ENCODE peak calls at places on chromosomes 4 and X, in four cellular contexts. K, Q, U and O are unnamed samples.

GRCh38 chrX:41730101-41730500 is 6.1 kb downstream of the GPR82 start:
- DNase-seq in K (no peak), Q (no peak), U (no peak), O (no peak)

GRCh38 chrX:31223817-31224216 is 152.0 kb upstream of the FTHL17 start:
- DNase-seq in K (no peak), Q (no peak), U (no peak), O (no peak)

GRCh38 chr4:38534344-38534743 is 129.7 kb upstream of the KLF3 start:
- DNase-seq in K (no peak), Q (no peak), U (no peak), O (no peak)

GRCh38 chr4:3313556-3314228 is 20.9 kb downstream of the RGS12 start:
- DNase-seq in K (no peak), Q (no peak), U (no peak), O (no peak)

GRCh38 chr4:9937078-9937477 is 84.2 kb downstream of the SLC2A9 start:
- DNase-seq in K (no peak), Q (no peak), U (no peak), O (no peak)

GRCh38 chr4:3253808-3254207 is 4.8 kb downstream of the MSANTD1 start:
- DNase-seq in K (no peak), Q (no peak), U (no peak), O (no peak)

GRCh38 chr4:36854554-36854953 is 390.0 kb upstream of the NWD2 start:
- DNase-seq in K (no peak), Q (no peak), U (no peak), O (no peak)

GRCh38 chr4:183291070-183291469 is 29.0 kb downstream of the CLDN22 start:
- DNase-seq in K (no peak), Q (no peak), U (no peak), O (no peak)

GRCh38 chr4:89506866-89507494 is 199.4 kb upstream of the GPRIN3 start:
- DNase-seq in K (no peak), Q (no peak), U (no peak), O (no peak)

GRCh38 chr4:59381591-59381990 is 1818.5 kb upstream of the ADGRL3 start:
- DNase-seq in K (no peak), Q (no peak), U (no peak), O (no peak)

GRCh38 chr4:69760455-69760854 is at the start of gene SULT1B1:
- DNase-seq in K (no peak), Q (no peak), U (no peak), O (no peak)

GRCh38 chr4:170491981-170492380 is 402.2 kb upstream of the AADAT start:
- DNase-seq in K (no peak), Q (no peak), U (no peak), O (no peak)

GRCh38 chr4:169102011-169102410 is 92.0 kb upstream of the CBR4 start:
- DNase-seq in K (no peak), Q (no peak), U (no peak), O (no peak)

GRCh38 chrX:16665089-16665488 is 15.1 kb downstream of the S100G start:
- DNase-seq in K (no peak), Q (no peak), U (no peak), O (no peak)

GRCh38 chr4:15104825-15105224 is 102.5 kb downstream of the CPEB2 start:
- DNase-seq in K (no peak), Q (no peak), U (no peak), O (no peak)

GRCh38 chrX:26442340-26442739 is 226.4 kb downstream of the MAGEB5 start:
- DNase-seq in K (no peak), Q (no peak), U (peak; percentile 21), O (no peak)

GRCh38 chrX:9340619-9341304 is 124.1 kb upstream of the TBL1X start:
- DNase-seq in K (no peak), Q (no peak), U (no peak), O (peak; percentile 5)

DNA sequence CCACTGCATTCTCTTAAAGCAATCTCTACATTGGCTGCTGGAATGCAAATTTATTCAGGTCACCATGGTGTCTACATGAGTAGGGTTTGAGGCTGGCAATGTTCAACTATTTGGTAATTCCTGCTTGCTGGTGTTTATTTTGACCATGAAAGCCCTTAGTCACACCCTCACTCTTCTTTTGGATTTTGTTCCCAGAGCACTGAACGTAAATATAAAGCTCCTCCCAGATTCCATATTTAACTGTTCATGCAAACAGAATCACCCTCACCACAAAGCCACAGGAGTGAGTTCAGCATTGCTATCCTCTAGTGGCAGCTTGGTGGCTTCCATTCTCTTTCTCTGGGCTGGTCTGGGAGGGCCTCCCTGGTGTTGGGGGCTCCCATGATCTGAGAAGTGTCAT is 82.8 kb downstream of the LNX1 start:
- DNase-seq in K (no peak), Q (peak; percentile 48), U (no peak), O (no peak)
- TF ChIP-seq FOXK2 in K (no peak), Q (no peak), U (no peak), O (no peak)

GRCh38 chr4:74656596-74656995 is 137.7 kb downstream of the BTC start:
- DNase-seq in K (no peak), Q (no peak), U (no peak), O (no peak)

GRCh38 chr4:74661427-74662171 is 132.7 kb downstream of the BTC start:
- DNase-seq in K (no peak), Q (peak; percentile 77), U (no peak), O (no peak)

GRCh38 chr4:74660866-74661265 is 133.5 kb downstream of the BTC start:
- DNase-seq in K (no peak), Q (no peak), U (no peak), O (no peak)

GRCh38 chr4:74659576-74660411 is 134.5 kb downstream of the BTC start:
- DNase-seq in K (peak; percentile 49), Q (peak; percentile 92), U (no peak), O (no peak)

GRCh38 chr4:74658114-74658513 is 136.2 kb downstream of the BTC start:
- DNase-seq in K (no peak), Q (peak; percentile 15), U (no peak), O (no peak)
- TF ChIP-seq FOXK2 in K (no peak), Q (no peak), U (no peak), O (no peak)

GRCh38 chrX:29090811-29091210 is 503.6 kb downstream of the IL1RAPL1 start:
- DNase-seq in K (no peak), Q (no peak), U (no peak), O (no peak)
- TF ChIP-seq FOXK2 in K (no peak), Q (no peak), U (no peak), O (no peak)

GRCh38 chrX:119695535-119696050 is 2.6 kb upstream of the SEPTIN6 start:
- DNase-seq in K (no peak), Q (no peak), U (no peak), O (no peak)

GRCh38 chrX:119693996-119694451 is 1.1 kb upstream of the SEPTIN6 start:
- DNase-seq in K (no peak), Q (no peak), U (no peak), O (no peak)

GRCh38 chrX:119696251-119696890 is 3.4 kb upstream of the SEPTIN6 start:
- DNase-seq in K (no peak), Q (no peak), U (no peak), O (no peak)

GRCh38 chrX:119694601-119695534 is 1.9 kb upstream of the SEPTIN6 start:
- DNase-seq in K (no peak), Q (peak; percentile 39), U (no peak), O (no peak)

GRCh38 chrX:119698835-119699234 is 5.9 kb upstream of the SEPTIN6 start:
- DNase-seq in K (peak; percentile 56), Q (peak; percentile 41), U (peak; percentile 70), O (no peak)
- TF ChIP-seq FOXK2 in K (no peak), Q (no peak), U (no peak), O (no peak)